ENCODE peak calls at places on chromosomes 5 and 9, in four cellular contexts. M is MM.1S, X is body of pancreas, O is ovary. Q is an unnamed sample. For H3K27me3, the result is how much of the 10 kb centered on the place peaks cover.

GRCh38 chr9:132539071-132539470 is 43.3 kb upstream of the BARHL1 start:
- DNase-seq in M (no peak), X (no peak), O (no peak), Q (no peak)

GRCh38 chr5:149757186-149757950 is 27.3 kb downstream of the PPARGC1B start:
- DNase-seq in M (no peak), X (no peak), O (no peak), Q (no peak)

GRCh38 chr5:17000296-17000939 is 64.3 kb upstream of the MYO10 start:
- DNase-seq in M (no peak), X (no peak), O (no peak), Q (no peak)

GRCh38 chr9:114163517-114163924 is 8.2 kb downstream of the COL27A1 start:
- DNase-seq in M (peak), X (peak), O (peak), Q (no peak)

GRCh38 chr9:107260437-107261081 is 22.5 kb upstream of the RAD23B start:
- DNase-seq in M (peak), X (no peak), O (no peak), Q (peak)

GRCh38 chr5:168947212-168947868 is 353.6 kb downstream of the SLIT3 start:
- DNase-seq in M (peak), X (peak), O (peak), Q (peak)

GRCh38 chr5:57887851-57888621 is 405.4 kb upstream of the ACTBL2 start:
- DNase-seq in M (peak), X (peak), O (no peak), Q (no peak)

GRCh38 chr5:68274847-68275700 is 59.5 kb downstream of the PIK3R1 start:
- DNase-seq in M (no peak), X (no peak), O (no peak), Q (peak)

GRCh38 chr9:97500263-97500662 is 1.2 kb upstream of the TMOD1 start:
- DNase-seq in M (no peak), X (no peak), O (no peak), Q (peak)

GRCh38 chr9:124840300-124840833 is 12.9 kb upstream of the WDR38 start:
- DNase-seq in M (no peak), X (peak), O (no peak), Q (no peak)

GRCh38 chr5:32734822-32735378 is 23.8 kb downstream of the NPR3 start:
- DNase-seq in M (no peak), X (no peak), O (no peak), Q (no peak)

GRCh38 chr9:70435948-70436347 is 21.5 kb upstream of the KLF9 start:
- DNase-seq in M (no peak), X (no peak), O (no peak), Q (no peak)

GRCh38 chr5:140828402-140828737 is 610 bp downstream of the PCDHA6 start:
- DNase-seq in M (no peak), X (no peak), O (no peak), Q (no peak)
- H3K4me3 ChIP-seq in M (no peak), X (no peak), O (no peak), Q (no peak)

DNA sequence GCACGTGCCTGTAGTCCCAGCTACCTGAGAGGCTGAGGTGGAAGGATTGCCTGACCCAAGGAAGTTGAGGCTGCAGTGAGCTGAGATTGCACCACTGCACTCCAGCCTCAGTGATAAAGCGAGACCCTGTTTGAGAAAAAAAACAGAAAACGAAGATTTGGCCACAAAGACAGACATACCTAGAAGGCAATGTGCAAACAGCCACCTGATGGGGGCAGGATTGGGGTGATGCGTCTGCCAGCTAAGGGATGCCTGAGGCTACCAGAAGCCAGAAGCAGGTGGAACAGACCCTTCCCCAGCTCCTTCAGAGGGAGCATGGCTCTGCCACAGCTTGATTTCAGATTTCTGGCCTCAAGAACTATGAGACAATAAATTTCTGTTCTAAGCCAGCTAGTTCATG is 2.9 kb downstream of the HIGD2A start:
- DNase-seq in M (no peak), X (no peak), O (no peak), Q (no peak)
- TF ChIP-seq CTCF in M (no peak), X (no peak), O (no peak), Q (no peak)

GRCh38 chr5:77844408-77845272 is 68.5 kb upstream of the TBCA start:
- DNase-seq in M (no peak), X (no peak), O (peak), Q (peak)
- H3K27me3 ChIP-seq in M (under half), X (under half), O (under half), Q (under half)

DNA sequence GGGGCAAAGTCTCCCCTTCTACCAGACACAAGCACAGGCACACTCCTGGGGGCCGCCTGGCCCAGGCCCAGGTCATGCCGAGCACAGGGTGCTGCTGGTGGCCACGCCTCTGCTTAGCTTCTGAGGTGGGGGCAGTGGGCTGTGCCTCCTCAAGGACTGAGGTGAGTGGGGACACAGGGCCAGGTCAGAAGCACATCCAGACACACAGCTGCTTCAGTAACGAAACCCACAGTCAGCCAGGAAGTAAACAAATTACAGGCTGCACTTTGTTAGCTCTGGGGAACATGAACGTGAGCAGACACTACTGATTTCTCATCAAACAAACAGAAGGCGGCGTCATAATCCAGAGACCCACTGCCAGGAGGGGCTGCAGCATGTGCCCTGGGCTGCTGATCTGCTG is 192.4 kb downstream of the HSPA4 start:
- DNase-seq in M (peak), X (no peak), O (no peak), Q (peak)
- H3K4me3 ChIP-seq in M (no peak), X (no peak), O (no peak), Q (no peak)

GRCh38 chr5:124888050-124888506 is 141.6 kb upstream of the ZNF608 start:
- DNase-seq in M (no peak), X (peak), O (no peak), Q (no peak)
- TF ChIP-seq CTCF in M (no peak), X (peak), O (no peak), Q (no peak)

GRCh38 chr5:93582677-93583524 is at the start of gene NR2F1:
- DNase-seq in M (peak), X (peak), O (peak), Q (no peak)
- H3K27me3 ChIP-seq in M (under half), X (under half), O (under half), Q (under half)

Q was measured in GM06990.